ENCODE peak calls at places on chromosomes 7 and 10, in four cellular contexts. D is kidney epithelial cell, L is right atrium auricular region, E is foreskin fibroblast. Q is an unnamed sample.
A peak's percentile ranks its signal among the peaks of the same experiment; 100 is the strongest.

GRCh38 chr7:121084748-121085336 is 96.3 kb downstream of the CPED1 start:
- DNase-seq in D (peak; percentile 82), L (no peak), E (peak; percentile 89), Q (peak; percentile 67)

GRCh38 chr10:121236621-121237020 is 361.6 kb downstream of the FGFR2 start:
- DNase-seq in D (no peak), L (no peak), E (no peak), Q (no peak)

GRCh38 chr10:30463944-30464451 is 30.0 kb downstream of the MAP3K8 start:
- DNase-seq in D (peak; percentile 10), L (no peak), E (no peak), Q (no peak)

GRCh38 chr7:71470948-71471347 is 339.0 kb downstream of the GALNT17 start:
- DNase-seq in D (no peak), L (no peak), E (no peak), Q (no peak)

GRCh38 chr7:2717293-2717904 is 29.4 kb downstream of the AMZ1 start:
- DNase-seq in D (no peak), L (no peak), E (no peak), Q (peak; percentile 72)

GRCh38 chr7:131649003-131649541 is 92.6 kb upstream of the PODXL start:
- DNase-seq in D (no peak), L (no peak), E (no peak), Q (no peak)

GRCh38 chr10:124285587-124286527 is 132.9 kb downstream of the OAT start:
- DNase-seq in D (no peak), L (no peak), E (no peak), Q (no peak)

GRCh38 chr10:133458021-133458709 is 4.4 kb downstream of the SCART1 start:
- DNase-seq in D (no peak), L (peak; percentile 38), E (no peak), Q (no peak)

GRCh38 chr7:19816128-19816527 is 42.7 kb upstream of the TMEM196 start:
- DNase-seq in D (no peak), L (no peak), E (no peak), Q (no peak)

GRCh38 chr10:115572740-115573455 is 479.7 kb downstream of the ATRNL1 start:
- DNase-seq in D (no peak), L (no peak), E (no peak), Q (no peak)

GRCh38 chr10:104028146-104028545 is 57.5 kb downstream of the COL17A1 start:
- DNase-seq in D (no peak), L (no peak), E (no peak), Q (no peak)
- TF ChIP-seq CTCF in D (peak; percentile 38), L (peak; percentile 65), E (peak; percentile 46), Q (peak; percentile 19)

GRCh38 chr7:44852590-44852989 is 4.7 kb upstream of the H2AZ2 start:
- DNase-seq in D (no peak), L (no peak), E (no peak), Q (no peak)

GRCh38 chr7:44853391-44853790 is 5.5 kb upstream of the H2AZ2 start:
- DNase-seq in D (no peak), L (no peak), E (no peak), Q (no peak)

GRCh38 chr7:44854644-44855364 is 6.9 kb upstream of the H2AZ2 start:
- DNase-seq in D (no peak), L (no peak), E (no peak), Q (no peak)

GRCh38 chr7:44858161-44858560 is 10.3 kb upstream of the H2AZ2 start:
- DNase-seq in D (no peak), L (no peak), E (no peak), Q (no peak)
- TF ChIP-seq CTCF in D (no peak), L (peak; percentile 32), E (no peak), Q (no peak)

DNA sequence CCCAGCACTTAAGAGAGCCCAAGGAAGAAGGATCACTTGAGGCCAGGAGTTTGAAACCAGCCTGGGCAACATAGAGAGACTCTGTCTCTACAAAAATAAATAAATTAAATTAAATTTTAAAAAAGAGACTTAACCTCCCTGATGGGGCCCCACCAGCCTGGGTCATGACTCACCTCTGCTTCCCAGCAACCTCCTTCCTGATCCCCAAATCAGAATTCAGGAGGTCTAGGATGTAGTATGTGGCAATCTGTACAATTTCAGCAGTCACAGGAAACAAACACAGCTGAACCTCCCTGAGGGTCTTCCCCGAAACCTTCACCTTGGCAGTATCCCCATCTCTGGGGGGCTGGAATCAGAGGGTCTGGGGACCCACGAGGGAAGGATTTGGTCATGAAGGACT is 9.7 kb upstream of the PPP1R35 start:
- DNase-seq in D (no peak), L (no peak), E (peak; percentile 75), Q (no peak)
- TF ChIP-seq CTCF in D (no peak), L (no peak), E (no peak), Q (no peak)

GRCh38 chr7:40700653-40701475 is 566.1 kb downstream of the SUGCT start:
- DNase-seq in D (no peak), L (no peak), E (peak; percentile 46), Q (no peak)
- TF ChIP-seq CTCF in D (no peak), L (no peak), E (no peak), Q (no peak)

Q was measured in endothelial cell of umbilical vein.